ENCODE peak calls at places on chromosomes 5 and 9, in six cellular contexts. X is OCI-LY7, L is prostate gland, K is transverse colon, J is left ventricle myocardium inferior, N is sigmoid colon. Q is an unnamed sample. For H3K4me1, the result is how much of the 10 kb centered on the place peaks cover.

GRCh38 chr5:170408189-170408588 is 19.0 kb upstream of the KCNMB1 start:
- DNase-seq in X (no peak), L (no peak), K (no peak), J (no peak), N (no peak), Q (no peak)

GRCh38 chr5:107401470-107402085 is 269.2 kb downstream of the EFNA5 start:
- DNase-seq in X (no peak), L (no peak), K (no peak), J (no peak), N (no peak), Q (no peak)

GRCh38 chr9:129868571-129869486 is 33.6 kb downstream of the USP20 start:
- DNase-seq in X (no peak), L (no peak), K (peak), J (no peak), N (no peak), Q (no peak)

GRCh38 chr9:137586854-137587253 is 3.5 kb downstream of the ZMYND19 start:
- DNase-seq in X (no peak), L (no peak), K (no peak), J (no peak), N (no peak), Q (no peak)

GRCh38 chr5:132365213-132365612 is 4.3 kb upstream of the SLC22A5 start:
- DNase-seq in X (no peak), L (no peak), K (no peak), J (no peak), N (no peak), Q (no peak)

GRCh38 chr9:96020822-96021615 is 145.5 kb downstream of the ERCC6L2 start:
- DNase-seq in X (no peak), L (no peak), K (peak), J (no peak), N (no peak), Q (peak)

GRCh38 chr9:101028346-101029299 is at the start of gene PLPPR1:
- DNase-seq in X (no peak), L (peak), K (peak), J (peak), N (peak), Q (peak)

GRCh38 chr5:54868511-54869483 is 116.6 kb downstream of the ESM1 start:
- DNase-seq in X (no peak), L (no peak), K (no peak), J (no peak), N (no peak), Q (no peak)

GRCh38 chr9:83714316-83714715 is 6.6 kb upstream of the UBQLN1 start:
- DNase-seq in X (peak), L (no peak), K (no peak), J (no peak), N (no peak), Q (no peak)

GRCh38 chr5:61665939-61666621 is 334.0 kb downstream of the ZSWIM6 start:
- DNase-seq in X (no peak), L (no peak), K (no peak), J (no peak), N (no peak), Q (no peak)

GRCh38 chr9:118336952-118337349 is 632.7 kb downstream of the TLR4 start:
- DNase-seq in X (no peak), L (no peak), K (no peak), J (no peak), N (no peak), Q (no peak)

GRCh38 chr9:124384849-124385248 is 30.4 kb downstream of the PSMB7 start:
- DNase-seq in X (no peak), L (no peak), K (no peak), J (no peak), N (no peak), Q (no peak)

GRCh38 chr9:73531658-73532057 is 380.0 kb downstream of the ANXA1 start:
- DNase-seq in X (no peak), L (no peak), K (no peak), J (no peak), N (no peak), Q (no peak)

GRCh38 chr5:132471006-132471907 is 19.3 kb downstream of the IRF1 start:
- DNase-seq in X (no peak), L (no peak), K (peak), J (no peak), N (peak), Q (no peak)

GRCh38 chr9:128456613-128457061 is 831 bp downstream of the ODF2 start:
- DNase-seq in X (peak), L (peak), K (peak), J (peak), N (peak), Q (peak)

GRCh38 chr9:128459011-128459410 is 3.2 kb downstream of the ODF2 start:
- DNase-seq in X (no peak), L (no peak), K (no peak), J (peak), N (no peak), Q (no peak)

GRCh38 chr9:128457207-128457606 is 1.4 kb downstream of the ODF2 start:
- DNase-seq in X (no peak), L (no peak), K (no peak), J (no peak), N (no peak), Q (no peak)

GRCh38 chr9:128454991-128455390 is 815 bp upstream of the ODF2 start:
- DNase-seq in X (no peak), L (no peak), K (no peak), J (no peak), N (no peak), Q (no peak)

GRCh38 chr9:128455849-128456612 is at the start of gene ODF2:
- DNase-seq in X (peak), L (peak), K (peak), J (peak), N (peak), Q (peak)
- H3K4me1 ChIP-seq in X (under half), L (under half), K (under half), J (under half), N (under half), Q (under half)

GRCh38 chr5:74613283-74613682 is 27.2 kb downstream of the ENC1 start:
- DNase-seq in X (no peak), L (no peak), K (no peak), J (no peak), N (no peak), Q (no peak)
- H3K4me1 ChIP-seq in X (under half), L (under half), K (under half), J (under half), N (under half), Q (under half)

GRCh38 chr9:114898741-114899140 is 31.6 kb downstream of the TNFSF8 start:
- DNase-seq in X (peak), L (no peak), K (peak), J (peak), N (no peak), Q (no peak)
- H3K4me1 ChIP-seq in X (half or more), L (under half), K (under half), J (under half), N (under half), Q (under half)

GRCh38 chr9:127875306-127875966 is 2.0 kb downstream of the AK1 start:
- DNase-seq in X (no peak), L (no peak), K (no peak), J (no peak), N (peak), Q (no peak)
- H3K4me1 ChIP-seq in X (under half), L (under half), K (under half), J (half or more), N (under half), Q (under half)

DNA sequence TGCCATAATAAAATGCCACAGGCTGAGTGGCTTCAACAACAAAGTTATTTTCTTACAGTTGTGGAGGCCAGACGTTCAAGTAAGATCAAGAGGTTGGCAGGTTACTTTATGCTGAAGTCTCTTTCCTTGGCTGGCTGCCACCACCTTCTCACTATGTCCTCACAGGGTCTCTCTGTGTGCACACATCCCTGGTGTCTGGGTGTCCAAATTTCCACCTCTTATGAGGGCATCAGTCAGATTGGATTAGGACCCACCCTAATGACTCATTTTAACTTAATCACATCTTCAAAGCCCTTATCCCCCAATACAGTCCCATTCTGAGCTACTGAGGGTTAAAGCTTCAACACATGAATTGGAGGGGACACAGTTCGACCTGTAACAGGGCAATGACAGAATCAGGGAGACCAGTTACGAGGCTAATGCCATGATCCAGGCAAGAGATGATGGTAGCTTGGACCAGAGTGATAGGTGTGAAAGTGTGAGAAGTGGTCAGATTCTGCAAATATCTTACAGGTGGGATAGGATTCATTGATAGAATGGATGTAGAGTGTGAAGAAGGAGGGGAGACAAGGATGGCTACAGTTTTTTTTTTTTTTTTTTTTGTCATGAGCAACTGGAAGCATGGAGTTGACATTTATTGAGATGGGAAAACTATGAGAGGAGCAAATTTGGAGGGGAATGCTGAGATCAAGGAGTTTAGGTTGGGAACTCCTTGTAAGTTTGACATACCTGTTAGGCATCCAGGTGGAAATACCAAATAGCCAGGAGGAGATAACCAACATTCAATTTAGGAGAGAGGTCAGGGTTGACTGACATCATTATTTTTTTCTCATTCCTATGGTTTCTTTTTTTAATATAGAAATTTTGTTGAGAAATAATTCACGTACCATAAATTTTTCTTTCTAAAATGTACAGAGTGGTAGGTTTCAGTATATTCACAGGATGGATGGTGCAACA is 39.6 kb upstream of the FGF1 start:
- DNase-seq in X (no peak), L (no peak), K (no peak), J (no peak), N (no peak), Q (no peak)
- H3K4me1 ChIP-seq in X (under half), L (under half), K (under half), J (under half), N (under half), Q (under half)

GRCh38 chr9:4662108-4662988 is at the start of gene PLPP6:
- DNase-seq in X (peak), L (peak), K (peak), J (peak), N (peak), Q (peak)
- H3K4me1 ChIP-seq in X (under half), L (under half), K (under half), J (half or more), N (under half), Q (under half)

DNA sequence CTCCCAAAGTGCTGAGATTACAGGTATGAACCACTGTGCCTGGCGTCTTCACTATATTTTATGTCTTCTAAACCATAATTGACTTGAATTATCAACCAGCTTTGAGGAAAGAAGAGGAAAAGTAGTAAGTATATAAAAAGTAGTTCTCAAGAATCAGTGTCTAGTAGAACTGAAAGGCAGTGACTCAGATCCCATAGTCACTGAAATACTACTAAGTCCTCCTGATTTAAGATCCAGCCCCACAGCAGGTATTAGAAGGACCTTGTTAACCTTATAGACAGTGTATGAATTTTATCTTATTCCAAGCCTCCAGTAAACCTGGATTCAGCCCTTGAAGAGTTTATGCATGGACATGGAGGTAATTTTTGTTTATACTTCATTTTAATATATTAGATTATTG is 31.5 kb downstream of the LNPEP start:
- DNase-seq in X (no peak), L (no peak), K (no peak), J (no peak), N (no peak), Q (no peak)
- H3K4me1 ChIP-seq in X (half or more), L (under half), K (under half), J (half or more), N (under half), Q (under half)

GRCh38 chr5:441996-442334 is 1.0 kb upstream of the EXOC3 start:
- DNase-seq in X (no peak), L (no peak), K (no peak), J (no peak), N (no peak), Q (no peak)
- H3K4me1 ChIP-seq in X (under half), L (under half), K (under half), J (under half), N (under half), Q (under half)

DNA sequence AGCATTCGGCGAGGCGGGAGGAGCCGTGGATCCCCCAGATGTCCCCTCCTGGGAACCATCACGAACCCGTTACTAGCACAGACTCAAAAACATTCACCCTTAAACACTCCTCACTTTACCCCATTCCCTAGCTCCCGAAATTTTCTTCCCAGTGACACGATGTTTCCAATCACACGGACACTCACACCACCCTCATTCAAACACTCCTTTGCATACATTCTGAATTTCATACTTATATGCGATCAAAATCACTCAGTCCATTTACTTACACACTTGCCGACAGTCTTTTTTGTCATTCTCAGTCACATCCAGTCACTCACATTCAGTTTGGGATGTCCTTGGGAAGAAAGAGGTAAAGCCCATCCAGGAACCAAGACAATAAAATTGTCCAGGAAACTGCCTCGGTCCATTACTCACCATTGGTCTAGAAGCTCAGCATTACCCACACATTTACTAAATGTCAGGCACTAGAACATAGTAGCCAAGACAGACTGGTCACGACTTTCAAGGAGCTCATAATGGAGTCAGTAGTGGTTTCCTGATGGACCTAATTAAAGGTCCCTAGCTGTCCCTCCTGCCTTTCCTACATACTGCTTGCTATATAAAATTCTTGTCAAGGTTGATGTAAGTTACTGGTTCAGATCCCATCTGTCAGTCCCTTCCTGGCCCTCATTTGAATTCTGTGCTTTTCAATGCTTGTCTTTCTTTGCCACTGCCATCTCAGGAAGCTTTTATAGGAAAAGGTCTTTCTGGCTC is 574 bp downstream of the SLC35A4 start:
- DNase-seq in X (peak), L (no peak), K (no peak), J (no peak), N (no peak), Q (no peak)
- H3K4me1 ChIP-seq in X (under half), L (under half), K (under half), J (half or more), N (under half), Q (under half)

GRCh38 chr5:133918731-133919130 is 49.7 kb downstream of the C5orf15 start:
- DNase-seq in X (no peak), L (no peak), K (no peak), J (no peak), N (no peak), Q (no peak)

GRCh38 chr5:133921069-133921468 is 47.4 kb downstream of the C5orf15 start:
- DNase-seq in X (no peak), L (no peak), K (no peak), J (no peak), N (no peak), Q (no peak)

GRCh38 chr5:133919148-133920136 is 49.0 kb downstream of the C5orf15 start:
- DNase-seq in X (peak), L (no peak), K (no peak), J (no peak), N (no peak), Q (no peak)

GRCh38 chr5:133924221-133924920 is 44.1 kb downstream of the C5orf15 start:
- DNase-seq in X (peak), L (no peak), K (no peak), J (no peak), N (no peak), Q (no peak)

GRCh38 chr5:133921899-133922468 is 46.4 kb downstream of the C5orf15 start:
- DNase-seq in X (no peak), L (no peak), K (no peak), J (no peak), N (no peak), Q (no peak)
- H3K4me1 ChIP-seq in X (half or more), L (under half), K (under half), J (under half), N (under half), Q (under half)

Q was measured in lung.